ENCODE peak calls at places on chromosomes 16 and 17, in eight cellular contexts. F is body of pancreas, U is adrenal gland, S is lower leg skin, X is transverse colon, P is thyroid gland, Z is tibial nerve, C is H54. K is an unnamed sample.

GRCh38 chr16:57998484-57998883 is 2.0 kb downstream of the ZNF319 start:
- DNase-seq in F (no peak), U (no peak), S (no peak), X (peak; percentile 57), P (no peak), Z (no peak), C (peak; percentile 64), K (no peak)

GRCh38 chr17:62172492-62173291 is 107.6 kb upstream of the MED13 start:
- DNase-seq in F (no peak), U (no peak), S (peak; percentile 56), X (no peak), P (no peak), Z (no peak), C (no peak), K (no peak)

GRCh38 chr17:65323055-65323454 is 185.9 kb downstream of the RGS9 start:
- DNase-seq in F (no peak), U (no peak), S (no peak), X (no peak), P (no peak), Z (no peak), C (no peak), K (no peak)

GRCh38 chr17:7850970-7851437 is 3.9 kb upstream of the TMEM88 start:
- DNase-seq in F (no peak), U (peak; percentile 43), S (no peak), X (no peak), P (no peak), Z (no peak), C (no peak), K (no peak)

GRCh38 chr17:65346166-65346565 is 209.0 kb downstream of the RGS9 start:
- DNase-seq in F (no peak), U (no peak), S (no peak), X (no peak), P (no peak), Z (no peak), C (no peak), K (no peak)

GRCh38 chr16:50602531-50603205 is 54.5 kb downstream of the NKD1 start:
- DNase-seq in F (no peak), U (no peak), S (no peak), X (peak; percentile 27), P (no peak), Z (no peak), C (no peak), K (no peak)

GRCh38 chr16:4850211-4850610 is 2.9 kb downstream of the UBN1 start:
- DNase-seq in F (no peak), U (no peak), S (peak; percentile 1), X (no peak), P (no peak), Z (no peak), C (no peak), K (no peak)

GRCh38 chr16:64866026-64866425 is 255.8 kb downstream of the CDH11 start:
- DNase-seq in F (no peak), U (no peak), S (no peak), X (no peak), P (no peak), Z (no peak), C (no peak), K (no peak)

GRCh38 chr16:80189481-80190163 is 351.2 kb upstream of the DYNLRB2 start:
- DNase-seq in F (no peak), U (no peak), S (no peak), X (no peak), P (no peak), Z (no peak), C (no peak), K (no peak)

GRCh38 chr17:64781394-64781793 is 119.3 kb upstream of the SMURF2 start:
- DNase-seq in F (peak; percentile 61), U (peak; percentile 65), S (peak; percentile 95), X (peak; percentile 75), P (peak; percentile 48), Z (no peak), C (no peak), K (no peak)

GRCh38 chr17:69287168-69287567 is 39.8 kb downstream of the ABCA5 start:
- DNase-seq in F (no peak), U (no peak), S (no peak), X (no peak), P (no peak), Z (no peak), C (no peak), K (no peak)

GRCh38 chr17:2105663-2106062 is 50.8 kb downstream of the HIC1 start:
- DNase-seq in F (no peak), U (no peak), S (no peak), X (no peak), P (no peak), Z (no peak), C (no peak), K (no peak)

GRCh38 chr16:86660623-86661022 is 82.3 kb downstream of the FOXL1 start:
- DNase-seq in F (no peak), U (no peak), S (no peak), X (no peak), P (no peak), Z (no peak), C (no peak), K (no peak)

GRCh38 chr16:68785715-68786114 is 48.6 kb downstream of the CDH1 start:
- DNase-seq in F (no peak), U (no peak), S (no peak), X (no peak), P (no peak), Z (no peak), C (no peak), K (no peak)

GRCh38 chr17:75832164-75832651 is 12.0 kb downstream of the UNC13D start:
- DNase-seq in F (peak; percentile 68), U (no peak), S (no peak), X (peak; percentile 57), P (no peak), Z (peak; percentile 41), C (peak; percentile 96), K (no peak)

GRCh38 chr16:21501869-21502667 is 97.3 kb upstream of the METTL9 start:
- DNase-seq in F (peak; percentile 95), U (peak; percentile 92), S (peak; percentile 98), X (peak; percentile 94), P (peak; percentile 92), Z (peak; percentile 85), C (peak; percentile 77), K (peak; percentile 85)

GRCh38 chr17:34420254-34420766 is 57.3 kb upstream of the CCL1 start:
- DNase-seq in F (peak; percentile 68), U (peak; percentile 75), S (peak; percentile 89), X (peak; percentile 67), P (peak; percentile 45), Z (peak; percentile 80), C (peak; percentile 61), K (peak; percentile 31)

GRCh38 chr16:782766-783403 is 5.3 kb downstream of the RPUSD1 start:
- DNase-seq in F (no peak), U (no peak), S (no peak), X (no peak), P (no peak), Z (no peak), C (no peak), K (no peak)

GRCh38 chr16:61936522-61936921 is 99.7 kb downstream of the CDH8 start:
- DNase-seq in F (no peak), U (no peak), S (no peak), X (no peak), P (no peak), Z (no peak), C (no peak), K (no peak)

GRCh38 chr17:3678095-3678820 is 9.6 kb downstream of the EMC6 start:
- DNase-seq in F (no peak), U (peak; percentile 71), S (no peak), X (no peak), P (no peak), Z (no peak), C (peak; percentile 65), K (peak; percentile 49)
- TF ChIP-seq POLR2A in F (no peak), U (no peak), S (no peak), X (no peak), P (no peak), Z (no peak), C (no peak), K (no peak)

GRCh38 chr17:28381141-28381825 is 9.8 kb downstream of the SARM1 start:
- DNase-seq in F (no peak), U (no peak), S (no peak), X (peak; percentile 47), P (peak; percentile 41), Z (no peak), C (no peak), K (no peak)
- TF ChIP-seq POLR2A in F (no peak), U (no peak), S (no peak), X (no peak), P (no peak), Z (no peak), C (no peak), K (no peak)

GRCh38 chr17:81821603-81822311 is 11.3 kb downstream of the MCRIP1 start:
- DNase-seq in F (peak; percentile 96), U (peak; percentile 95), S (peak; percentile 94), X (peak; percentile 95), P (peak; percentile 32), Z (peak; percentile 41), C (peak; percentile 95), K (peak; percentile 84)
- TF ChIP-seq POLR2A in F (peak; percentile 20), U (no peak), S (no peak), X (peak; percentile 29), P (no peak), Z (no peak), C (no peak), K (no peak)

GRCh38 chr16:84643677-84644076 is 4.6 kb upstream of the KLHL36 start:
- DNase-seq in F (no peak), U (no peak), S (no peak), X (no peak), P (no peak), Z (no peak), C (no peak), K (no peak)

GRCh38 chr16:84649511-84649861 is 1.2 kb downstream of the KLHL36 start:
- DNase-seq in F (no peak), U (no peak), S (no peak), X (no peak), P (no peak), Z (no peak), C (no peak), K (no peak)

GRCh38 chr16:84648595-84649510 is 542 bp downstream of the KLHL36 start:
- DNase-seq in F (peak; percentile 71), U (peak; percentile 62), S (peak; percentile 86), X (peak; percentile 73), P (peak; percentile 93), Z (peak; percentile 21), C (no peak), K (no peak)

GRCh38 chr16:84650062-84650991 is 2.0 kb downstream of the KLHL36 start:
- DNase-seq in F (no peak), U (no peak), S (no peak), X (no peak), P (no peak), Z (no peak), C (no peak), K (peak; percentile 44)

DNA sequence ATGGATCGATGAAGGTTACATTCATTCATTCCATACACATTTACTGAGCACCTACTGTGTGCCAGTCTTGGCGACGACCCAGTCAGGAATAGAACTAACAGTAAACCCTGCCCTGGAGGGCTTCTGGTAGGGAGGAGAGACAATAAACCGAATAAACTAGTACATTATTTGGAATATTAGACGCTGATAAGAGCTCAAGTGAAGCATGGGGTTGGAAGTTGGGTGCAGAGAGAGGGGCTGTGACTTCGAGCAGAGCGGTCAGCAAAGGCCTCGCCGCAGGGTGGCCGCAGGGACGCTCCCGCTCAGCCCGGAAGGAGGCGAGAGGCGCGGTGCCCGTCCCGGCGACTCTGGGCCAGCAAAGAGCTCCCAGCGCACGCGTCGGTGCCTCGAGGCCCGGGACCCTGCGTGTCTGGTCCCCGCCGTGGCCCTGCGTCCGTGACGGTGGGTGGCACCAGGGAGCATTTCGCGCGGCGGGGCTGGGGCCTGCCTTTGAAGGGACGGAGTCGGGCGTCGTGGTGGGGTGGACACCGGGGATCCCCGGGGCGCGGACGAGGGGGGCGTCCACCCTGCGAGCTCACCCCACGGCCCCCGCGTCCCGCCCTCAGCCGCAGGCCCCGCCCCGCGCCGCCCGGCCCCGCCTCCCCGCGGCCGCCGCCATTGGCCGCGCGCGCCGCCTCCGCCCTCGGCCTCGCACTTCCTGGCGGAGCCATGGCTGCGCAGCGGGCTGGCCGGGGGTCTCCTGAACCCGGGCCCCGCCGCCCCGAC is at the start of gene KLHL36:
- DNase-seq in F (peak; percentile 33), U (peak; percentile 50), S (peak; percentile 91), X (peak; percentile 63), P (peak; percentile 53), Z (peak; percentile 52), C (peak; percentile 72), K (no peak)
- TF ChIP-seq POLR2A in F (peak; percentile 27), U (peak; percentile 24), S (no peak), X (no peak), P (no peak), Z (peak; percentile 63), C (peak; percentile 42), K (peak; percentile 52)

K was measured in HepG2.